ENCODE peak calls at places on chromosomes 16 and 17, in six cellular contexts. H is left colon; W is activated CD4-positive, CD25-positive, alpha-beta regulatory T cell treated with anti-CD3 and anti-CD28 coated beads, Interleukin-2, amount 50 U/mL, for 16 hours; R is lower leg skin; I is central memory CD8-positive, alpha-beta T cell; Q is left ventricle myocardium inferior. M is an unnamed sample.

GRCh38 chr17:10657123-10657522 is at the start of gene MYH3:
- DNase-seq in R (no peak), H (no peak), I (no peak), W (no peak), Q (no peak), M (no peak)

GRCh38 chr17:41944943-41945342 is 14.5 kb downstream of the ODAD4 start:
- DNase-seq in R (no peak), Q (no peak), I (no peak), H (no peak), W (no peak), M (no peak)

GRCh38 chr16:59259074-59259963 is 525.2 kb upstream of the GOT2 start:
- DNase-seq in H (no peak), I (no peak), R (no peak), Q (no peak), W (no peak), M (no peak)

GRCh38 chr17:15981646-15982580 is 17.6 kb downstream of the ZSWIM7 start:
- DNase-seq in W (no peak), I (no peak), H (no peak), R (peak; percentile 54), Q (no peak), M (no peak)

GRCh38 chr17:45294506-45294905 is 22.3 kb downstream of the MAP3K14 start:
- DNase-seq in R (no peak), H (no peak), W (no peak), Q (peak; percentile 20), I (no peak), M (no peak)

GRCh38 chr17:49513616-49514373 is 18.7 kb downstream of the NGFR start:
- DNase-seq in H (no peak), Q (peak; percentile 76), R (peak; percentile 84), W (no peak), I (no peak), M (no peak)

GRCh38 chr17:15741624-15742023 is 9.5 kb downstream of the TBC1D26 start:
- DNase-seq in Q (no peak), I (no peak), H (no peak), R (no peak), W (no peak), M (no peak)

GRCh38 chr16:2520097-2520783 is at the start of gene AMDHD2:
- DNase-seq in Q (peak; percentile 94), R (peak; percentile 98), I (peak; percentile 85), W (peak; percentile 76), H (peak; percentile 91), M (peak; percentile 73)

GRCh38 chr17:78223765-78224164 is 7.7 kb upstream of the TMEM235 start:
- DNase-seq in Q (no peak), R (no peak), H (no peak), W (no peak), I (no peak), M (no peak)

GRCh38 chr17:31061678-31062077 is 33.1 kb upstream of the NF1 start:
- DNase-seq in Q (no peak), H (no peak), R (peak; percentile 10), I (no peak), W (no peak), M (no peak)

GRCh38 chr16:80743273-80743672 is 61.1 kb downstream of the CDYL2 start:
- DNase-seq in R (no peak), H (no peak), I (no peak), Q (no peak), W (no peak), M (no peak)

GRCh38 chr17:63592797-63593196 is 7.9 kb upstream of the TACO1 start:
- DNase-seq in W (no peak), H (no peak), Q (no peak), I (no peak), R (no peak), M (no peak)

GRCh38 chr17:50934672-50935200 is 68.6 kb upstream of the TOB1 start:
- DNase-seq in R (no peak), W (no peak), I (no peak), Q (no peak), H (no peak), M (no peak)

GRCh38 chr16:7107436-7107835 is 225.2 kb upstream of the RBFOX1 start:
- DNase-seq in H (no peak), R (no peak), W (no peak), Q (no peak), I (no peak), M (no peak)

GRCh38 chr17:48262982-48263586 is 155.5 kb downstream of the SNX11 start:
- DNase-seq in I (no peak), W (no peak), H (no peak), R (no peak), Q (no peak), M (no peak)

GRCh38 chr16:72942021-72942420 is 105.9 kb downstream of the ZFHX3 start:
- DNase-seq in W (no peak), H (no peak), R (no peak), I (no peak), Q (no peak), M (no peak)

GRCh38 chr16:47581114-47581513 is 120.0 kb downstream of the PHKB start:
- DNase-seq in Q (no peak), R (no peak), W (no peak), I (no peak), H (no peak), M (no peak)

GRCh38 chr17:3447625-3448024 is 14.0 kb upstream of the OR1E2 start:
- DNase-seq in W (no peak), R (no peak), I (no peak), H (no peak), Q (no peak), M (no peak)

GRCh38 chr17:79919164-79919585 is 79.9 kb upstream of the CBX4 start:
- DNase-seq in H (peak; percentile 95), W (no peak), I (no peak), R (peak; percentile 93), Q (peak; percentile 89), M (peak; percentile 48)

GRCh38 chr17:49029841-49030240 is 32.7 kb downstream of the IGF2BP1 start:
- DNase-seq in R (no peak), Q (no peak), H (no peak), I (no peak), W (no peak), M (no peak)

GRCh38 chr17:80604007-80604728 is 59.5 kb downstream of the RPTOR start:
- DNase-seq in W (no peak), I (no peak), H (no peak), Q (no peak), R (no peak), M (no peak)

GRCh38 chr16:47052666-47053640 is 79.5 kb upstream of the DNAJA2 start:
- DNase-seq in W (no peak), I (no peak), R (no peak), H (peak; percentile 6), Q (no peak), M (no peak)

GRCh38 chr17:76710863-76711611 is at the start of gene MXRA7:
- DNase-seq in R (peak; percentile 93), W (no peak), H (peak; percentile 65), Q (peak; percentile 81), I (peak; percentile 32), M (peak; percentile 18)

GRCh38 chr16:9787717-9788116 is 394.5 kb downstream of the GRIN2A start:
- DNase-seq in R (no peak), I (no peak), W (no peak), H (no peak), Q (no peak), M (no peak)

GRCh38 chr16:84144301-84144858 is 597 bp downstream of the HSDL1 start:
- DNase-seq in W (no peak), Q (peak; percentile 32), H (peak; percentile 39), I (peak; percentile 15), R (peak; percentile 89), M (no peak)

GRCh38 chr17:29443041-29443440 is 52.9 kb downstream of the TAOK1 start:
- DNase-seq in I (no peak), H (no peak), W (no peak), Q (no peak), R (no peak), M (no peak)

M was measured in NCI-H446 treated with DMSO at 0.1 percent for 48 hours.